ENCODE peak calls at places on chromosomes 12 and 14, in seven cellular contexts. One of them, this sample, is unnamed.

GRCh38 chr12:100199347-100200136 is 1.1 kb upstream of the ACTR6 start:
- DNase-seq in AG04450: no peak
- DNase-seq in upper lobe of right lung: peak; percentile 93
- DNase-seq in aorta: peak; percentile 92
- DNase-seq in cardiac muscle cell: peak; percentile 21
- DNase-seq in K562: peak; percentile 81
- DNase-seq in sigmoid colon: peak; percentile 83
- DNase-seq in this sample: no peak

GRCh38 chr14:69708049-69708448 is 58.9 kb upstream of the SRSF5 start:
- DNase-seq in AG04450: no peak
- DNase-seq in upper lobe of right lung: no peak
- DNase-seq in aorta: no peak
- DNase-seq in cardiac muscle cell: no peak
- DNase-seq in K562: no peak
- DNase-seq in sigmoid colon: no peak
- DNase-seq in this sample: no peak

GRCh38 chr12:2336409-2336829 is 283.6 kb downstream of the CACNA1C start:
- DNase-seq in AG04450: peak; percentile 85
- DNase-seq in upper lobe of right lung: no peak
- DNase-seq in aorta: peak; percentile 76
- DNase-seq in cardiac muscle cell: peak; percentile 86
- DNase-seq in K562: peak; percentile 9
- DNase-seq in sigmoid colon: no peak
- DNase-seq in this sample: peak; percentile 60

GRCh38 chr14:96095581-96096476 is 56.7 kb downstream of the C14orf132 start:
- DNase-seq in AG04450: peak; percentile 91
- DNase-seq in upper lobe of right lung: no peak
- DNase-seq in aorta: peak; percentile 63
- DNase-seq in cardiac muscle cell: peak; percentile 82
- DNase-seq in K562: no peak
- DNase-seq in sigmoid colon: no peak
- DNase-seq in this sample: peak; percentile 44

GRCh38 chr14:104665663-104666522 is 23.5 kb upstream of the INF2 start:
- DNase-seq in AG04450: no peak
- DNase-seq in upper lobe of right lung: peak; percentile 77
- DNase-seq in aorta: peak; percentile 79
- DNase-seq in cardiac muscle cell: no peak
- DNase-seq in K562: no peak
- DNase-seq in sigmoid colon: peak; percentile 61
- DNase-seq in this sample: no peak

GRCh38 chr14:41604793-41605534 is 1.7 kb upstream of the LRFN5 start:
- DNase-seq in AG04450: peak; percentile 66
- DNase-seq in upper lobe of right lung: peak; percentile 59
- DNase-seq in aorta: peak; percentile 81
- DNase-seq in cardiac muscle cell: peak; percentile 93
- DNase-seq in K562: no peak
- DNase-seq in sigmoid colon: peak; percentile 77
- DNase-seq in this sample: no peak

GRCh38 chr14:53515264-53515663 is 362.1 kb upstream of the DDHD1 start:
- DNase-seq in AG04450: no peak
- DNase-seq in upper lobe of right lung: no peak
- DNase-seq in aorta: no peak
- DNase-seq in cardiac muscle cell: no peak
- DNase-seq in K562: no peak
- DNase-seq in sigmoid colon: no peak
- DNase-seq in this sample: no peak

GRCh38 chr12:132173135-132174014 is 29.1 kb downstream of the NOC4L start:
- DNase-seq in AG04450: no peak
- DNase-seq in upper lobe of right lung: peak; percentile 50
- DNase-seq in aorta: no peak
- DNase-seq in cardiac muscle cell: no peak
- DNase-seq in K562: no peak
- DNase-seq in sigmoid colon: no peak
- DNase-seq in this sample: no peak

DNA sequence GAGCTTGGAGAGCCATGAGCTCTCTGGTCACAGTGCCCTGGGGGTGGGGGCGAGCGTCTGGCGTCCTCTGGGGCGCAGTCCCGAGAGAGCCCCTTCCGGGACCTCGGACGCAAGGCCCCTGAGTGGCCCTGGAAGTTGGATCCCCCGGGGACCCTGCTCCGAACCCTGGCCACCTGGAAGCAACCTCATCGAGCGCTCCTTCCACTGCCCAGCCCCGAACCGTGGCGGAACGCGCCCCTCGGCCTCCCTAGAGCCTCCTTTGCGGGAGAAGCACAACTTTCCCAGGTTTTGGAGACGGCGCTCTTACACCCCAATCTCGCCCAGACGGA is 1.2 kb downstream of the NOS1 start:
- DNase-seq in AG04450: no peak
- DNase-seq in upper lobe of right lung: no peak
- DNase-seq in aorta: no peak
- DNase-seq in cardiac muscle cell: no peak
- DNase-seq in K562: no peak
- DNase-seq in sigmoid colon: no peak
- DNase-seq in this sample: no peak
- H3K27ac ChIP-seq in AG04450: no peak overlapping the region
- H3K27ac ChIP-seq in upper lobe of right lung: no peak overlapping the region
- H3K27ac ChIP-seq in aorta: no peak overlapping the region
- H3K27ac ChIP-seq in cardiac muscle cell: no peak overlapping the region
- H3K27ac ChIP-seq in K562: no peak overlapping the region
- H3K27ac ChIP-seq in sigmoid colon: no peak overlapping the region
- H3K27ac ChIP-seq in this sample: no peak overlapping the region

GRCh38 chr12:47306130-47306529 is 226.4 kb upstream of the AMIGO2 start:
- DNase-seq in AG04450: no peak
- DNase-seq in upper lobe of right lung: no peak
- DNase-seq in aorta: no peak
- DNase-seq in cardiac muscle cell: no peak
- DNase-seq in K562: no peak
- DNase-seq in sigmoid colon: no peak
- DNase-seq in this sample: no peak
- H3K27ac ChIP-seq in AG04450: no peak overlapping the region
- H3K27ac ChIP-seq in upper lobe of right lung: no peak overlapping the region
- H3K27ac ChIP-seq in aorta: no peak overlapping the region
- H3K27ac ChIP-seq in cardiac muscle cell: no peak overlapping the region
- H3K27ac ChIP-seq in K562: no peak overlapping the region
- H3K27ac ChIP-seq in sigmoid colon: no peak overlapping the region
- H3K27ac ChIP-seq in this sample: no peak overlapping the region

GRCh38 chr14:57364659-57365450 is 25.5 kb upstream of the NAA30 start:
- DNase-seq in AG04450: no peak
- DNase-seq in upper lobe of right lung: no peak
- DNase-seq in aorta: no peak
- DNase-seq in cardiac muscle cell: no peak
- DNase-seq in K562: no peak
- DNase-seq in sigmoid colon: no peak
- DNase-seq in this sample: no peak

DNA sequence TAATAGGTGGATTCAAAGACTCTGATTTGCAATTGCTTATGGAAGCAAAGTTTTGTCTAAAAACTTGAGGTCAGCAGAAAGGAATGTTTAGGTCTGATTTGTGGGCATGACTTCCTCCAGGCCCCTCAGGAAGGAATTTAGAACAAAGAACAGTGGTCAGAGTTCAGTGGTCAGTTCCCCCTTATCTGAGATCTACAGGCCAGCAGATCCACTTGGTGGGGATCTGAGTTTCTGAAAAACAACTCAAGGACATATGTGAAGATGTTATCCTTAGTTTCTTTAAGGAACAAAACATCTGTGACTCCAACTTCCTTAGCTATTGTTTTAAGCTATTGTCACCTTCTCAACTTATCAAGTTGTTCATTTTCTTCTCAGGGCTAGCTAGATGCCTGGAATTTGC is 28.0 kb upstream of the NAA30 start:
- DNase-seq in AG04450: no peak
- DNase-seq in upper lobe of right lung: no peak
- DNase-seq in aorta: no peak
- DNase-seq in cardiac muscle cell: peak; percentile 46
- DNase-seq in K562: no peak
- DNase-seq in sigmoid colon: no peak
- DNase-seq in this sample: no peak
- H3K27ac ChIP-seq in AG04450: no peak overlapping the region
- H3K27ac ChIP-seq in upper lobe of right lung: no peak overlapping the region
- H3K27ac ChIP-seq in aorta: no peak overlapping the region
- H3K27ac ChIP-seq in cardiac muscle cell: peak overlapping the region; percentile 17
- H3K27ac ChIP-seq in K562: no peak overlapping the region
- H3K27ac ChIP-seq in sigmoid colon: no peak overlapping the region
- H3K27ac ChIP-seq in this sample: no peak overlapping the region

DNA sequence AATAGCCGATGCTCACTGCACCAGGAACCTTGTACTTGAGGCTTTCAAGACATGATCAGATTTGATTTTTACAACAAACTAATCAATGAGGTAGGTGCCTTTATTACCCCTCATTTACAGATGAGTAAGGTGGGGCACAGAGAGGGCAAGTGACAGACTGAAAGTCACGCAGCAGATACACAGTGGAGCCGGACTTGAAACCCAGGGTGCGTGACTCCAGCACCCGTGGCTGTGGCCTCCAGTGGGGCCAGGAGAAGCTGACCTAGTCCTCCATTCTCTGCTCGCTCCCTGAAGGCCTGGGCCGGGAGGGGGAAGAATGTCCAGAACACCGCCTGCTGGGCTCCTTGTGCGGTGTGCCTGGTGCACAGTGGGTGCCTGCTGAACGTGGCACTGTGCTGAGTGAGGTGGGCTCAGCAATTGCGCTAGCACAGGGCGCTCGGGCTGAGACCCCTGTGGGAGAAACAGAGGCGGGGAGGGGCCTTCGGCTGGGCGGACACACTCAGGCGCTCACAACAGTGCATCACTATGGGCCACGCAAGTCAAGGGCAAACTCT is 125.2 kb downstream of the CALM1 start:
- DNase-seq in AG04450: no peak
- DNase-seq in upper lobe of right lung: no peak
- DNase-seq in aorta: peak; percentile 76
- DNase-seq in cardiac muscle cell: no peak
- DNase-seq in K562: no peak
- DNase-seq in sigmoid colon: no peak
- DNase-seq in this sample: no peak
- H3K27ac ChIP-seq in AG04450: no peak overlapping the region
- H3K27ac ChIP-seq in upper lobe of right lung: no peak overlapping the region
- H3K27ac ChIP-seq in aorta: peak overlapping the region; percentile 74
- H3K27ac ChIP-seq in cardiac muscle cell: no peak overlapping the region
- H3K27ac ChIP-seq in K562: no peak overlapping the region
- H3K27ac ChIP-seq in sigmoid colon: peak overlapping the region; percentile 76
- H3K27ac ChIP-seq in this sample: no peak overlapping the region

DNA sequence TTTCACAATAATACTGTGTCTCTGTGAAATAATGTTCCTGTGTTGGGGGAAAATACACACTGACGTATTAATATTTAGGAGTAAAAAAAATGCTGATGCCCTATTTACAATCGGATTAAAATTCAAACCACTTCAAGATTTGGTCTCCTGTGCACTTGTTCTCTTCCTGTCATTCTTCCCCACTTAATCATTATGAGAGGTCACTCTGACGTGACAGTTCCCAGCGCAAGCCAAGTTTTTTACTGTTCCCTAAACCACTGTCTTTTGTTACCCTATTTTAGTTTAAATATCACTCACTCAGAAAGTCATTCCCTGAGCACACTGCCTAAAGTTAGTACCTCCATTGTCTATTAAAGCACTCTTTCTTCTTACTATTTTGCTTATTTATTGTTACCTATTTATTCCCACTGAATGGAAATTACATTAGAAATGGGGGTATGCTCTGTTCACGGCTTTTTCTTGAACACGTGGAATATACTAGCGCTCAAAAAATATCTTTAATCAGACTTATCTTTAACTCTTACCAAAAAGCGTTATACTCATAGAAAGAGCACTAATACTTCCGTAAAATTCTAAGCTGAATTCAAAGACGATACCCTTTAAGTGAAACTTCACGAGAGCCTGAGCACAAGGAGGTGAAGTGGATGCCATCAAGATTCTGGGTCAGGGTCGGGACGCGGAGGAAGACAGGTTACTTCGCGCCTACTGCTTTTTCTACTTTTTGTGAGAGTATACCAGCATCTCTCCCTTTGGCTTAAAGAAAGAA is 670 bp upstream of the PSMA3 start:
- DNase-seq in AG04450: no peak
- DNase-seq in upper lobe of right lung: no peak
- DNase-seq in aorta: no peak
- DNase-seq in cardiac muscle cell: peak; percentile 16
- DNase-seq in K562: no peak
- DNase-seq in sigmoid colon: no peak
- DNase-seq in this sample: no peak
- H3K27ac ChIP-seq in AG04450: peak overlapping the region; percentile 58
- H3K27ac ChIP-seq in upper lobe of right lung: peak overlapping the region; percentile 97
- H3K27ac ChIP-seq in aorta: peak overlapping the region; percentile 73
- H3K27ac ChIP-seq in cardiac muscle cell: peak overlapping the region; percentile 96
- H3K27ac ChIP-seq in K562: peak overlapping the region; percentile 93
- H3K27ac ChIP-seq in sigmoid colon: peak overlapping the region; percentile 87
- H3K27ac ChIP-seq in this sample: peak overlapping the region; percentile 94

DNA sequence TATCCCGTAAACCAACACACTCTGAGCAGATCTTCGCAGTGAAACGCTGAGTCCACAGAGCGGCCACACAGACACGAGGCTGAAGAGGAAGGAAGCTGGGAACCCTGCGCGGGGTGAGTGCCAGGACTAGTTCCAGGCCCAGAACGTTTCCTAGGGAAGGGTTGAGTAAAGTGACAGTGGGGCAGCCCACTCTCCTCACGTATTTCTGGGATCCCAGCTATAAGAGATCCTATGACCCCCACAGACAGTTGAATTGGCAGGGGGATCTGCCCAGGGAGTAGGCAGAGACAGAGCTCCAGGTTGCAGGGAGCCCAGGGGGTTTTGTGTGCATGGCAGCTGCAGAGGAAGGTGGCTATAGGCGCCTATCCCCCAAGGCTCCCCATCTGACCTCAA is 51.1 kb downstream of the GTF2A1 start:
- DNase-seq in AG04450: no peak
- DNase-seq in upper lobe of right lung: peak; percentile 83
- DNase-seq in aorta: peak; percentile 79
- DNase-seq in cardiac muscle cell: peak; percentile 41
- DNase-seq in K562: no peak
- DNase-seq in sigmoid colon: peak; percentile 87
- DNase-seq in this sample: no peak
- H3K27ac ChIP-seq in AG04450: no peak overlapping the region
- H3K27ac ChIP-seq in upper lobe of right lung: peak overlapping the region; percentile 94
- H3K27ac ChIP-seq in aorta: peak overlapping the region; percentile 87
- H3K27ac ChIP-seq in cardiac muscle cell: peak overlapping the region; percentile 95
- H3K27ac ChIP-seq in K562: peak overlapping the region; percentile 95
- H3K27ac ChIP-seq in sigmoid colon: peak overlapping the region; percentile 92
- H3K27ac ChIP-seq in this sample: peak overlapping the region; percentile 76

This sample was measured in epithelial cell of prostate.